ENCODE peak calls at places on chromosomes 2 and 18, in four cellular contexts. L is psoas muscle, F is Karpas-422, K is GM23248. Y is an unnamed sample.

GRCh38 chr18:8952796-8953760 is 149.4 kb upstream of the NDUFV2 start:
- DNase-seq in L (no peak), F (no peak), K (peak), Y (peak)

GRCh38 chr2:81445176-81445575 is 1140.6 kb upstream of the LRRTM1 start:
- DNase-seq in L (no peak), F (no peak), K (no peak), Y (no peak)

GRCh38 chr2:228540976-228541375 is 359.5 kb upstream of the SPHKAP start:
- DNase-seq in L (no peak), F (no peak), K (no peak), Y (no peak)

GRCh38 chr2:5315512-5315911 is 376.7 kb upstream of the SOX11 start:
- DNase-seq in L (no peak), F (no peak), K (no peak), Y (no peak)

GRCh38 chr18:12314586-12315305 is 6.7 kb downstream of the TUBB6 start:
- DNase-seq in L (no peak), F (no peak), K (no peak), Y (no peak)

GRCh38 chr18:3251963-3252277 is 4.3 kb downstream of the MYL12A start:
- DNase-seq in L (no peak), F (no peak), K (peak), Y (no peak)

GRCh38 chr2:80461505-80462197 is 157.1 kb upstream of the LRRTM1 start:
- DNase-seq in L (no peak), F (no peak), K (no peak), Y (no peak)

GRCh38 chr2:43848174-43848573 is 9.4 kb downstream of the ABCG8 start:
- DNase-seq in L (no peak), F (peak), K (no peak), Y (no peak)

GRCh38 chr2:23135481-23136100 is 249.4 kb upstream of the KLHL29 start:
- DNase-seq in L (peak), F (no peak), K (peak), Y (peak)

GRCh38 chr2:23009545-23010149 is 375.3 kb upstream of the KLHL29 start:
- DNase-seq in L (peak), F (no peak), K (peak), Y (peak)

GRCh38 chr2:74032909-74033261 is 48.2 kb downstream of the TET3 start:
- DNase-seq in L (no peak), F (no peak), K (no peak), Y (no peak)

GRCh38 chr2:47486858-47487497 is 84.0 kb downstream of the MSH2 start:
- DNase-seq in L (no peak), F (peak), K (no peak), Y (no peak)

GRCh38 chr18:4605222-4605621 is 150.1 kb upstream of the DLGAP1 start:
- DNase-seq in L (no peak), F (peak), K (no peak), Y (no peak)

GRCh38 chr18:58881469-58881868 is 16.8 kb downstream of the ZNF532 start:
- DNase-seq in L (no peak), F (no peak), K (no peak), Y (no peak)

GRCh38 chr2:28400434-28400833 is 7.8 kb downstream of the FOSL2 start:
- DNase-seq in L (no peak), F (no peak), K (no peak), Y (no peak)

GRCh38 chr2:165646321-165646801 is 147.7 kb downstream of the GALNT3 start:
- DNase-seq in L (no peak), F (no peak), K (peak), Y (no peak)

GRCh38 chr2:145199052-145199451 is 679.1 kb upstream of the ZEB2 start:
- DNase-seq in L (no peak), F (no peak), K (no peak), Y (no peak)

GRCh38 chr2:172978053-172978383 is 97.6 kb upstream of the MAP3K20 start:
- DNase-seq in L (no peak), F (no peak), K (no peak), Y (no peak)

GRCh38 chr18:23591011-23591410 is 4.7 kb upstream of the NPC1 start:
- DNase-seq in L (no peak), F (no peak), K (peak), Y (no peak)

GRCh38 chr2:55947759-55948158 is 24.2 kb upstream of the EFEMP1 start:
- DNase-seq in L (no peak), F (no peak), K (no peak), Y (no peak)

GRCh38 chr2:26807788-26808460 is 22.1 kb downstream of the CENPA start:
- DNase-seq in L (no peak), F (no peak), K (peak), Y (no peak)

GRCh38 chr18:3395466-3395865 is 54.5 kb upstream of the TGIF1 start:
- DNase-seq in L (no peak), F (no peak), K (no peak), Y (no peak)

GRCh38 chr18:21991897-21992296 is 177.5 kb upstream of the GATA6 start:
- DNase-seq in L (no peak), F (no peak), K (no peak), Y (no peak)

GRCh38 chr2:102033028-102033749 is 41.4 kb downstream of the IL1R2 start:
- DNase-seq in L (peak), F (no peak), K (peak), Y (no peak)

GRCh38 chr2:99448556-99448955 is 41.3 kb downstream of the REV1 start:
- DNase-seq in L (no peak), F (no peak), K (peak), Y (no peak)

GRCh38 chr2:64325477-64325851 is 128.5 kb upstream of the LGALSL start:
- DNase-seq in L (no peak), F (peak), K (peak), Y (no peak)

DNA sequence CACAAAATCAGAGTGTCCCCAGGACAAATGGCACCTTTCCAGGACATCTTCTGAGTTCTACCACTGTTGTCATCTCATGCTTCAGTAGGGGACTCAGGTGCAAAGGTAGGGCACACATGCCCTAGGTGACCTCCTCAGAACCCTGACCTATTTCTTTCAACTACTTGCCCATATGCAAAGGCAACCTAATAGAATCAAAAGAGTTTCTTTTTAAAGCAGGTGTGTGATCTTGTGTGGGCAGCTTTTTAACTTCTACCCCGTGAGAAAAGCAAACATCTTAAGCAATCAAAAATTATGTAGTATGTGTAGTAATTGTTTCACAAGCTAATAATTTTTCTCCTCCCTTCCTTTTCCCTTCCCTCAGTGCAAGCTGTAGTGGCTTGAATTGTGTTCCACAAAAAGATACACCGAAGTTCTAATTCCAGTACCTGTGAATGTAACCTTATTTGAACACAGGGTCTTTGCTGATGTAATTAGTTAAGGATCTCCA is 333.1 kb downstream of the RND3 start:
- DNase-seq in L (no peak), F (no peak), K (no peak), Y (no peak)
- H3K27ac ChIP-seq in L (no peak), F (no peak), K (no peak), Y (no peak)

GRCh38 chr2:95110395-95110794 is 11.2 kb downstream of the MRPS5 start:
- DNase-seq in L (no peak), F (no peak), K (no peak), Y (no peak)
- H3K27ac ChIP-seq in L (no peak), F (no peak), K (no peak), Y (no peak)

GRCh38 chr2:237581751-237582746 is 8.5 kb downstream of the RAB17 start:
- DNase-seq in L (peak), F (no peak), K (peak), Y (no peak)
- H3K27ac ChIP-seq in L (peak), F (no peak), K (no peak), Y (peak)

DNA sequence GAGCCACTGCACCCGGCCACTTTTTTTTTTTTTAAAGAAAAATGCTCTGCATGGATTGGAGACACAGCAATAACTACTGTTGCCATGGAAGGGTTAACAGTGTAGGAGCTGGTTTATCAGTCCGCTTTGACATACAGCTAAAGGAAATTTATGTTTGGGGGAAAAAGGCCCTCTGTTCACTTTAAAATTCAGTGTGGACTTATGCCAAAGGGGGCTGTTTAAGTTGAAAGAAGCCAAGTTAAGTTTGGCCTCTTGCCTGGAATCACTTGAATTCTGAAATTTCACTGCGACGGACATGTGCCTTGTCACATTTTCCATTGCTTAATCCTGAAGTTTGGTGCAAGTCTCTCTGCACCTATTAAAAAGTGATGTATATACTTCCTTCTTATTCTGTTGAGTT is 3.1 kb downstream of the KCNE4 start:
- DNase-seq in L (no peak), F (no peak), K (peak), Y (no peak)
- H3K27ac ChIP-seq in L (peak), F (no peak), K (peak), Y (no peak)

GRCh38 chr2:207317358-207317984 is 151.7 kb upstream of the KLF7 start:
- DNase-seq in L (no peak), F (no peak), K (peak), Y (no peak)
- H3K27ac ChIP-seq in L (no peak), F (no peak), K (peak), Y (no peak)

GRCh38 chr2:20551231-20551944 is 99.5 kb downstream of the HS1BP3 start:
- DNase-seq in L (peak), F (no peak), K (peak), Y (peak)
- H3K27ac ChIP-seq in L (peak), F (no peak), K (no peak), Y (no peak)

GRCh38 chr2:159246325-159246988 is 40.0 kb downstream of the WDSUB1 start:
- DNase-seq in L (no peak), F (no peak), K (no peak), Y (no peak)

GRCh38 chr2:159251296-159252173 is 35.0 kb downstream of the WDSUB1 start:
- DNase-seq in L (no peak), F (no peak), K (no peak), Y (no peak)

GRCh38 chr2:159252905-159253304 is 33.6 kb downstream of the WDSUB1 start:
- DNase-seq in L (no peak), F (no peak), K (no peak), Y (no peak)

GRCh38 chr2:159249955-159250723 is 36.4 kb downstream of the WDSUB1 start:
- DNase-seq in L (peak), F (no peak), K (peak), Y (no peak)
- H3K27ac ChIP-seq in L (peak), F (no peak), K (peak), Y (peak)

DNA sequence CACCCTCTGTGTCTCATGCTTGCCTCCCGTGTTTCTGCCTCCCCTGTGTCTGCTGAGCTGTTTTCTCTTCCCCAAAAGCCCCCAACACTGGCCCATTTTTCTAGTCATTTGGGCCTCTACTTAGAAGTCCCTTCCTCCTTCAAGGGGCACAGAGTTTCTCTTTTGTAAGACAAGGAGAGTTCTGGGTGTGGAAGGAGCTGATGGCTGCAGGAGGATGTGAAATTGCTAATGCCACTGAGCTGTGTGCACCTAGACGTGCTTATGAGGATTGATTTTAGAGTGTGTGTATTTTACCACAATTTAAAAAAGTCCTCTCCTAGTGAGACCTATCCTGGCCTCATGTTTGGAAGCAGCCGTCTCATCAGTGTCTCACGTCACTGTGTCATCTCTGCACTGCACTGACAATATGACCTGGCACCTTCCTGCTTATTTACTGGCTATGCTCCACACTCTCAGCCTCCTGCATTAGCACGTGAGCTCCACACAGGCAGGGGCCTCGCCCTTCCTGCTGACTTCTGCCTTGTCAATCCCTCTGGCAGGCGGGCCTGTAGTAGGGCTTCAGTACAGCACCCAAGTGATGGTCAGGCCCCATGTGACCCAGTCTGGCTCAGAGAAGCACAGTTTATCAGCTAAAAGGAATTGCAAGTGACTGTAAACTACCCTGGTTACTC is 8.0 kb upstream of the MBP start:
- DNase-seq in L (no peak), F (no peak), K (no peak), Y (no peak)
- H3K27ac ChIP-seq in L (no peak), F (no peak), K (no peak), Y (no peak)

GRCh38 chr2:160735696-160736095 is 242.1 kb upstream of the RBMS1 start:
- DNase-seq in L (no peak), F (no peak), K (no peak), Y (no peak)

GRCh38 chr2:160731856-160732255 is 238.2 kb upstream of the RBMS1 start:
- DNase-seq in L (no peak), F (no peak), K (no peak), Y (no peak)

GRCh38 chr2:160737247-160737646 is 243.6 kb upstream of the RBMS1 start:
- DNase-seq in L (no peak), F (no peak), K (no peak), Y (no peak)

GRCh38 chr2:160736629-160737028 is 243.0 kb upstream of the RBMS1 start:
- DNase-seq in L (no peak), F (no peak), K (peak), Y (no peak)

DNA sequence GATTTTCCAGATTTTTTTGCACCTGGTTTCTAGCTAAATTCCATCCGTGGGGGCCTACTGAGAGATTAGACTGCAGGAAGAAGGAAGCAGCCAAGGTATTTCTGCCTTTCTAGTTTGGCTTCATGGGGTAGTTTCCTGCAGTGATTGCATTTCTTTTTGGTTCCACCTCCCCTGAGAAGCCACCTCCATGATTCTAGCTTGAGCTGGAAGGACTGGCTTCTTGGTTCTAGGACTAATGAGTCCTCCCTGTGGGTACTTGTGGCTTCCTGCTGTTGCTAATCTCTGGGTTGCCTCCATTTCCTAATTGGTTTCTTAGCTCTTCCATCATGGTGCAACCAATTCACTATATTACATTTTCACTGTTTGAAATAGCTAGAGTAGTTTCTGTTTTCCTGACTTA is 242.5 kb upstream of the RBMS1 start:
- DNase-seq in L (no peak), F (no peak), K (no peak), Y (no peak)
- H3K27ac ChIP-seq in L (no peak), F (no peak), K (peak), Y (no peak)

Y was measured in dorsolateral prefrontal cortex.